ENCODE peak calls at places on chromosomes 4 and X, in nine cellular contexts. U is PC-3, O is BJ, K is foreskin fibroblast, F is cardiac muscle cell, L is right lobe of liver, S is lower leg skin, A is transverse colon, I is heart left ventricle. M is an unnamed sample.
A peak's percentile ranks its signal among the peaks of the same experiment; 100 is the strongest.

GRCh38 chr4:177789610-177790009 is 347.4 kb upstream of the AGA start:
- DNase-seq in U (no peak), O (no peak), K (no peak), F (no peak), L (no peak), S (no peak), A (no peak), I (no peak), M (no peak)

GRCh38 chr4:123616970-123617392 is 220.4 kb downstream of the SPRY1 start:
- DNase-seq in U (peak; percentile 15), O (peak; percentile 71), K (peak; percentile 31), F (peak; percentile 86), L (no peak), S (peak; percentile 51), A (peak; percentile 46), I (peak; percentile 83), M (peak; percentile 95)

GRCh38 chr4:185396724-185397402 is at the start of gene ANKRD37:
- DNase-seq in U (peak; percentile 48), O (no peak), K (peak; percentile 53), F (peak; percentile 41), L (peak; percentile 82), S (no peak), A (peak; percentile 62), I (peak; percentile 47), M (peak; percentile 53)

GRCh38 chr4:150033937-150034336 is 44.3 kb upstream of the DCLK2 start:
- DNase-seq in U (peak; percentile 31), O (no peak), K (peak; percentile 36), F (peak; percentile 57), L (no peak), S (no peak), A (peak; percentile 53), I (no peak), M (peak; percentile 53)

GRCh38 chr4:7736436-7737267 is 203.0 kb downstream of the AFAP1 start:
- DNase-seq in U (peak; percentile 50), O (no peak), K (no peak), F (peak; percentile 30), L (peak; percentile 42), S (no peak), A (no peak), I (no peak), M (peak; percentile 23)

GRCh38 chr4:168832746-168833575 is 177.1 kb downstream of the CBR4 start:
- DNase-seq in U (no peak), O (no peak), K (peak; percentile 57), F (no peak), L (peak; percentile 59), S (no peak), A (peak; percentile 19), I (peak; percentile 57), M (peak; percentile 50)

GRCh38 chrX:136607236-136607635 is 40.7 kb upstream of the CD40LG start:
- DNase-seq in U (peak; percentile 52), O (no peak), K (no peak), F (no peak), L (no peak), S (no peak), A (no peak), I (no peak), M (no peak)

GRCh38 chr4:122819708-122820449 is 6.8 kb upstream of the FGF2 start:
- DNase-seq in U (peak; percentile 60), O (no peak), K (peak; percentile 75), F (peak; percentile 35), L (no peak), S (no peak), A (no peak), I (no peak), M (peak; percentile 48)

GRCh38 chr4:172573899-172574298 is 594.7 kb upstream of the GALNT7 start:
- DNase-seq in U (no peak), O (no peak), K (peak; percentile 3), F (no peak), L (no peak), S (no peak), A (no peak), I (no peak), M (peak; percentile 10)

GRCh38 chr4:134628074-134628473 is 426.5 kb upstream of the PABPC4L start:
- DNase-seq in U (no peak), O (peak; percentile 5), K (no peak), F (no peak), L (no peak), S (no peak), A (no peak), I (no peak), M (no peak)

GRCh38 chr4:67131224-67131623 is 414.1 kb downstream of the CENPC start:
- DNase-seq in U (no peak), O (no peak), K (no peak), F (no peak), L (no peak), S (no peak), A (no peak), I (no peak), M (peak; percentile 10)

GRCh38 chr4:147769386-147769785 is 37.5 kb downstream of the ARHGAP10 start:
- DNase-seq in U (peak; percentile 22), O (no peak), K (no peak), F (no peak), L (no peak), S (no peak), A (no peak), I (no peak), M (no peak)

GRCh38 chrX:48787809-48788471 is 1.6 kb downstream of the GATA1 start:
- DNase-seq in U (no peak), O (no peak), K (no peak), F (no peak), L (no peak), S (no peak), A (no peak), I (no peak), M (no peak)
- H3K4me3 ChIP-seq in U (no peak overlapping the region), O (no peak overlapping the region), K (no peak overlapping the region), F (no peak overlapping the region), L (no peak overlapping the region), S (no peak overlapping the region), A (no peak overlapping the region), I (no peak overlapping the region), M (no peak overlapping the region)

GRCh38 chr4:73922766-73923630 is 53.8 kb downstream of the CXCL1 start:
- DNase-seq in U (peak; percentile 83), O (no peak), K (peak; percentile 72), F (peak; percentile 79), L (no peak), S (no peak), A (no peak), I (no peak), M (peak; percentile 85)
- TF ChIP-seq CTCF in U (peak; percentile 91), O (peak; percentile 43), K (peak; percentile 39), F (peak; percentile 45), L (peak; percentile 32), S (no peak), A (peak; percentile 26), I (no peak), M (peak; percentile 56)

GRCh38 chr4:153523941-153524386 is 57.8 kb downstream of the TMEM131L start:
- DNase-seq in U (no peak), O (no peak), K (no peak), F (no peak), L (no peak), S (no peak), A (no peak), I (no peak), M (peak; percentile 51)
- H3K4me3 ChIP-seq in U (no peak overlapping the region), O (no peak overlapping the region), K (no peak overlapping the region), F (no peak overlapping the region), L (no peak overlapping the region), S (no peak overlapping the region), A (no peak overlapping the region), I (no peak overlapping the region), M (no peak overlapping the region)

DNA sequence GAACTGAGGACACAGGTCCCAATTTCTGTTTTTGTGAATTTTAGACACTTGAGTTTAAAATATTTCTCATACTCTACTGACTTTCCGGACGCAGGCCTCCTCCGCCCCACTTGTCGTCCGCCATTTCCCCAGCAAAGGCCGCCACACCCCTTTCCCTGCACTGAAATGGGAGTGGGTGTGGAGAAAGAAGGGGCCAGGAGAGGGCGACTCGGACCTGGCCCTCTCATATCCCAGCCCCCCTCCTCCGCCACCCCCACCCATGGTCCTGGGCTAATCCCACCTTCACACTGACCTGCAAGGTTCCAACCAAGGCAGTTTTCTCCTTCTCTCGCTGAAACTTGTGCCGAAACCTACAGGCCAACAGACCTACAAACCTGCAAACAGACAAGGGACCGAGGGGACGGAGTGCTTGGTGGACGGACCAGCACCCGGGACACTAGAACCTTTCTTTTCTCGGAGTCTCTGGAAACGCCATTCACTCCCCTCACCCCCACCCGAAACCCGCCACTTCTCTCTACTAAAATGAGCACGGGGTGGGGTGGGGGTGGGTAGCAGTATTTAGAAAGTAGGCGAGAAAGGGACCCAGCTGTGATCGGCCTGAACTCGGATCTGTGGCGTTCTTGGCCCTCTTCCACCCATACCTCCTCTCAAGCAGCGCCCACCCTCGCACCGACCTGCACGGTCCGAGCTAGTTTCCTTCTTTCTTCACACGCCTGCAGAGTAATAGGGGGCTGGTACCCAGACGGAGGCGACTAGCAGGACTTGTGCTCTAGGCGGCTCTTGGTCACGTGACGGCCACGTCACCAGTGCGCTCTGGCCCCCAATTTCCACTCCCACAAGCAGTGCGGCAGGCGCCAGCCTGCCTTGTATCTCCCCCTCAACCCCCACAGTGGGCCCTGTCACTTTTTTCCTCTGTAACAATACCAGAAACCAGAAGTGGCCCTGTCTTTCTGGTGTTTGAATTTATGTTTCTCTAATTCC is at the start of gene ARMCX6:
- DNase-seq in U (peak; percentile 58), O (no peak), K (peak; percentile 89), F (peak; percentile 79), L (peak; percentile 82), S (peak; percentile 66), A (peak; percentile 80), I (peak; percentile 83), M (peak; percentile 76)
- TF ChIP-seq CTCF in U (peak; percentile 52), O (peak; percentile 46), K (peak; percentile 19), F (peak; percentile 29), L (peak; percentile 32), S (no peak), A (peak; percentile 4), I (no peak), M (peak; percentile 24)

GRCh38 chrX:43003939-43004338 is 226.0 kb upstream of the PPP1R2C start:
- DNase-seq in U (no peak), O (no peak), K (no peak), F (no peak), L (no peak), S (no peak), A (no peak), I (no peak), M (no peak)
- H3K4me3 ChIP-seq in U (no peak overlapping the region), O (no peak overlapping the region), K (no peak overlapping the region), F (no peak overlapping the region), L (no peak overlapping the region), S (no peak overlapping the region), A (no peak overlapping the region), I (no peak overlapping the region), M (no peak overlapping the region)

DNA sequence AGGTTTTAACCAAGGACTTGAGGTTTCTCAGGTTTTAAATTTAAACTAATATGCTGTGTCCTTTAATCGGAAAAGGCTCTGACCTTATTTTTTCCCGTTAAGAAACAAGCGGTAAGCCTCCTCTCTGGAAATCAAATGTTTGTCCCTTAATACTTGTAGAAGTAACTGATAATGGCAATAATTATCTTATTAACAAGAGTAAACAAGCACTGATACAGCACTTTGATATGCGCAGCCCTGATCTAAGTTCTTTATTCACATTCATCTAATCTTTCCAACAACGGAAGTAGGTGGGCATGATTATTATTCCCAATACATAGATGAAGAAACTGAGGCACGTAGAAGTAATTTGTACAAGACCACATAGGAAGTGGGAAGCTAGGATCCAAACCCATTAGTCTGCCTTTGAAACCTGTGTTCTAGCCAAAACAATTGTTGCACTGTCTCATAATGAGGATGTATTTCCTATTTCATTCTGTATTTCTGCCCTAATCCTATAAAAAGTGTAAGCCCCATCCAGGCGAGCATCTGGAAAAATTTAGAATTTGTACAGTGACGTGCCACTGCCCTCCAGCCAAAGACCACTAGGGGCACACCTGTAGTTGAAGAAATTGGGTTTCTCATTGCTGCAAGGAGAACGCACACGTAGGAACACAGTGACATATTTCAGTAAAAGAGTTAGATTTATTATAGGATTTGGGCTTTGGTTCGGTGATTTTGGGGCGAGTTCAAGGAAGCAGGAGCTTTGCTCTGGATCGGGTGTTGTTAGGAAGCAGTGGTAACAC is 605 bp downstream of the CXorf58 start:
- DNase-seq in U (no peak), O (no peak), K (no peak), F (no peak), L (no peak), S (no peak), A (no peak), I (no peak), M (no peak)
- TF ChIP-seq CTCF in U (peak; percentile 27), O (peak; percentile 43), K (peak; percentile 19), F (peak; percentile 30), L (no peak), S (no peak), A (no peak), I (no peak), M (peak; percentile 30)

M was measured in fibroblast of pulmonary artery.